ENCODE peak calls at places on chromosome 12, in six cellular contexts. G is endothelial cell of umbilical vein, S is sigmoid colon, B is H7, J is H1, O is cardiac fibroblast. I is an unnamed sample.

GRCh38 chr12:27332407-27333310 is at the start of gene BMAL2:
- DNase-seq in O (peak), S (no peak), G (peak), J (peak), B (peak), I (no peak)

GRCh38 chr12:76872415-76872814 is 6.4 kb downstream of the CSRP2 start:
- DNase-seq in B (peak), J (no peak), G (no peak), O (no peak), S (no peak), I (no peak)

GRCh38 chr12:93802698-93803097 is 125.5 kb downstream of the CRADD start:
- DNase-seq in O (peak), J (no peak), S (no peak), G (no peak), B (no peak), I (no peak)

GRCh38 chr12:52235001-52235760 is 2.1 kb downstream of the KRT7 start:
- DNase-seq in O (peak), J (no peak), G (no peak), B (peak), S (peak), I (no peak)

GRCh38 chr12:24307716-24308335 is 358.4 kb upstream of the SOX5 start:
- DNase-seq in J (no peak), O (no peak), B (no peak), S (no peak), G (no peak), I (no peak)

GRCh38 chr12:54958048-54958658 is 26.4 kb downstream of the TESPA1 start:
- DNase-seq in G (peak), S (no peak), O (peak), B (peak), J (no peak), I (peak)

GRCh38 chr12:88401153-88401552 is 179.1 kb downstream of the KITLG start:
- DNase-seq in O (peak), B (no peak), G (peak), S (no peak), J (no peak), I (no peak)

GRCh38 chr12:116717466-116718457 is 20.1 kb downstream of the SPRING1 start:
- DNase-seq in B (no peak), S (peak), J (no peak), G (no peak), O (peak), I (no peak)

GRCh38 chr12:25806271-25806670 is 152.2 kb upstream of the RASSF8 start:
- DNase-seq in S (no peak), B (no peak), J (no peak), G (no peak), O (peak), I (peak)

GRCh38 chr12:93972411-93973208 is 175.8 kb upstream of the PLXNC1 start:
- DNase-seq in S (no peak), O (peak), B (no peak), G (no peak), J (no peak), I (peak)

GRCh38 chr12:107349008-107349747 is 255.8 kb upstream of the CRY1 start:
- DNase-seq in O (peak), S (no peak), J (no peak), B (no peak), G (peak), I (peak)

GRCh38 chr12:17097674-17098073 is 491.7 kb upstream of the LMO3 start:
- DNase-seq in B (no peak), O (no peak), S (no peak), G (peak), J (no peak), I (no peak)

GRCh38 chr12:40224439-40225291 is at the start of gene LRRK2:
- DNase-seq in G (peak), B (peak), O (peak), S (peak), J (peak), I (peak)

GRCh38 chr12:40227447-40227846 is 2.6 kb downstream of the LRRK2 start:
- DNase-seq in O (no peak), J (no peak), B (no peak), G (no peak), S (no peak), I (no peak)

GRCh38 chr12:40225984-40226602 is 1.3 kb downstream of the LRRK2 start:
- DNase-seq in O (no peak), G (no peak), B (no peak), J (no peak), S (no peak), I (no peak)

GRCh38 chr12:40225337-40225983 is 663 bp downstream of the LRRK2 start:
- DNase-seq in O (no peak), S (no peak), J (no peak), B (no peak), G (no peak), I (no peak)

DNA sequence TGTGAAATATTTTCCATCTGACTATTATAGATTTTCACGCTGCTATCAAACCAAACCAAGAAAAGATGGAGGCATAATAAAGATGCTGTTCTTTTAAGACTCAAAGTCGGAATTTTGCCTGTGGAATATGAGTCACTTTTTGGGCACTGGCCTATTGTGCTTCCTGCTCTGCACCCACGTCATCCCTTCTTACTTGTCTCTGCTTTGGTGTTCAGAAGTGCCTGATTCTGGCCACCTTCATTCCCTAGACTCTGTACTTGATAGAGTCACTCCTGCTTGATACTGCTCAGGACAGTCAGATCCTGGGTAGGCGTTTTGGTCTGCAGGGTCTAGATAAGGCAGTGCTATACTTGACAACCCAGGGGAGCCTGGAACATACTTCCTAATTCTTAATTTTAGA is 1.9 kb downstream of the LRRK2 start:
- DNase-seq in G (peak), O (peak), S (peak), B (no peak), J (no peak), I (peak)
- H3K4me3 ChIP-seq in G (no peak), O (no peak), S (peak), B (no peak), J (no peak), I (no peak)

GRCh38 chr12:49962861-49963765 is 1.4 kb downstream of the AQP5 start:
- DNase-seq in J (no peak), G (peak), O (no peak), S (no peak), B (peak), I (no peak)

GRCh38 chr12:49961993-49962764 is 507 bp downstream of the AQP5 start:
- DNase-seq in O (no peak), B (peak), G (no peak), S (no peak), J (peak), I (no peak)

GRCh38 chr12:49960474-49961110 is 1.1 kb upstream of the AQP5 start:
- DNase-seq in O (no peak), S (no peak), J (no peak), G (no peak), B (peak), I (no peak)

GRCh38 chr12:49959570-49960473 is 1.9 kb upstream of the AQP5 start:
- DNase-seq in G (peak), S (no peak), B (peak), O (peak), J (no peak), I (peak)

DNA sequence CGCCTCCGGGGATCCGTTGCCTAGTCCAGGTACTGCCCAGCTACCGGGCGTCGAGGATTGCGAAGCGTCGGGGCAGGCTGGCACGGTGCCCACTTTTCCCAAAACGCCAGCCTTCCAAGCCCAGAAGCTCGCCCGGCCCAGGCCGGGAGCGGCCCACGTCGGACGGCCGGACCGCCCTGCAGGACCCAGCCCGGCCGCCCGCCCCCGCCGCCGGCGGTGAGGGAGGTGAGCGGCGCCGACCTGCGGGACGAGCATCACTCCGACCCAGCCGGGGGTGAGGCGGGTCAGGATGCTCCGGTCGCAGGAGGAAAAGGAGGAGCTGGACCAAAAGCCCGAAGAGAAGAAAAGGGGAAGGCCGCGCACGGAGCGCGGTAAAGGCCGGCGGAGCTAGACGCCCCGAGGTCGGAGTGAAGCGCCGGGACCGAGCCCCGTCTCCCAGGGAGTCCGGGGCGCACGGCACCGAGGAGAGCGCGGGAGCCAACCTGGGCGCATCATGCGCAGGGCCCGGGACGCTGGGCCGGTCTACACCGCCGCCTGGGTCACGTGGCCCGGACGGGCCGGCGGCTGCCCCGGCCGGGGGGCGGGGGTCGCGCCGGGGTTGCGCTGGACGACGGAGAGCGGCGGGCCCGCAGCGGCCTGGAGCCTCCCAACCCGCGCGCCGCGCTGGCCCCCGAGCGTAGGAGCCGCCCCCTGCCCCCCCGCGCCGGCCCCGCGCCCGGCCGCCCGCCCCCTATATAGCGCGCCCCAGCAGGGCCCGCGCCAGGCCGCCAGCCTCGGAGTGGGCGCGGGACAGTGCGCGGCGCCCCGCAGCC is at the start of gene AQP5:
- DNase-seq in O (no peak), G (no peak), B (peak), S (no peak), J (peak), I (no peak)
- H3K4me3 ChIP-seq in O (no peak), G (no peak), B (peak), S (peak), J (peak), I (peak)

GRCh38 chr12:2832550-2833127 is 2.2 kb downstream of the NRIP2 start:
- DNase-seq in B (no peak), O (no peak), G (no peak), S (no peak), J (no peak), I (no peak)
- H3K4me3 ChIP-seq in B (no peak), O (no peak), G (no peak), S (no peak), J (no peak), I (no peak)

GRCh38 chr12:14249368-14249767 is 116.1 kb upstream of the ATF7IP start:
- DNase-seq in B (no peak), O (no peak), S (no peak), G (no peak), J (no peak), I (no peak)

GRCh38 chr12:14243941-14244340 is 121.5 kb upstream of the ATF7IP start:
- DNase-seq in S (no peak), J (no peak), G (no peak), B (no peak), O (no peak), I (no peak)

GRCh38 chr12:14247166-14247565 is 118.3 kb upstream of the ATF7IP start:
- DNase-seq in G (no peak), O (no peak), S (no peak), J (no peak), B (no peak), I (no peak)

GRCh38 chr12:14240873-14241220 is 124.6 kb upstream of the ATF7IP start:
- DNase-seq in J (no peak), G (no peak), B (no peak), O (no peak), S (no peak), I (no peak)

GRCh38 chr12:14244876-14245669 is 120.4 kb upstream of the ATF7IP start:
- DNase-seq in G (peak), J (no peak), O (no peak), B (no peak), S (no peak), I (no peak)
- H3K4me3 ChIP-seq in G (no peak), J (no peak), O (no peak), B (no peak), S (no peak), I (no peak)

GRCh38 chr12:66217342-66217929 is 28.4 kb downstream of the IRAK3 start:
- DNase-seq in B (no peak), J (no peak), O (peak), G (peak), S (no peak), I (no peak)
- H3K4me3 ChIP-seq in B (no peak), J (no peak), O (no peak), G (no peak), S (no peak), I (no peak)

DNA sequence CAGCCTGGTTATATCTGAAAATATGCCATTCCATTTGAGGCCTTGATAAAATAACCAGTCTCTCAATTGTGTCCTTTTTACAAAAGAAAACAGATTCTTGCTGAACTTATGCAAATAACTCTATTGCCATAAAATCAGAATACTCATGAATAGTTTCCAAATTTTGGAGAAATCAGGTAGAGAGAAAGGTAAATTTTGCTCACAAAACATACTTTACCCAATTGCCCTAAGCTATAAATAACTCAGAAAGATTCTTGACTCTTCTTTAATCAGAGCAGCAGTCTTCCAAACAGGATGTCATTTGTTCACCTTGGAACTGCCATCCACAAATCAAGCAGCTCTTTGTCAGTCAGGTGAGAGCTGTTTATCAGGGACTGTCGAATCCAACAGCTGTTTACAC is 12.6 kb downstream of the ZNF26 start:
- DNase-seq in B (no peak), J (no peak), S (no peak), O (no peak), G (no peak), I (no peak)
- H3K4me3 ChIP-seq in B (no peak), J (no peak), S (no peak), O (no peak), G (no peak), I (no peak)

GRCh38 chr12:30151831-30152230 is 368.1 kb upstream of the TMTC1 start:
- DNase-seq in J (no peak), O (no peak), G (no peak), S (no peak), B (no peak), I (no peak)
- H3K4me3 ChIP-seq in J (no peak), O (no peak), G (no peak), S (no peak), B (no peak), I (no peak)

DNA sequence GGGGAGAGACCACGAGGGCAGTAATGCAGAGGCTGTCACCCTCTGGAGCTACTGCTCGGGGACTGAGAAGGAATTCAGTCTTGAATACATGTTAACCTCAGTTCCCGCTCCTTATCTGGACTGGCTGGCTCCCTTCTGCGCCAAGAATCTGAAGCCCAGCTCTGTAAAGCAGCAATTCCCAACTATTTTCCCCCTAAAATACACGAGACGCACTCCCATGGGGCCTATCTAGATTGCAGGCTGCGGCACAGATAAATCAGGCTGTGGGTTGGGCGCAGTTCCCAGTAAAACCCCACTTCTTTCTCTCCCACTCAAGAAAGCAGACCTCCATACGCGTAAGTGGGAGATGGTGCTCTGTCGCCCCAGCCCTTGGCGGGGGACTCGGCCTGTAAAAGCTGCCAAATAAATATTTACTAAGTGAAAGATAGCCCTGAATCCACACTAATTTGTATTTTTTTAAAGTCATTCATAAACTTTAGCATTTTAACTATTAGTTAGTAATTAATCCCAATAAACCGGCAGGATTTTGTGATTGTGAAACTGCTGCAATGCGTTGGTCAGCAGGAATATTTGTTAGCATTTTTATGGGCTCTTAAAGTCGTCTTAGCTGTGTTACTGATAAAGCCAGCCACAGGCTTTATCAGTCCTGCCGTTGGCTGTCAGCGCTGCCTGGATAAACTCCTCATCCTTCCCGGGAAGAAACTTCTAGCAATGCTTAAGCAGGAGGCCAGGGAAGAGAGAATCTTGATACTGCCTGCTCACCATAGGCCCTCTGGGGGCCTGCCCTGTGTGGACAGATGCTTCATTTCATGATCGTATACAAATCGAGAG is 17.8 kb downstream of the FBXL14 start:
- DNase-seq in G (no peak), B (no peak), J (no peak), O (peak), S (peak), I (peak)
- H3K4me3 ChIP-seq in G (no peak), B (no peak), J (no peak), O (peak), S (peak), I (peak)

DNA sequence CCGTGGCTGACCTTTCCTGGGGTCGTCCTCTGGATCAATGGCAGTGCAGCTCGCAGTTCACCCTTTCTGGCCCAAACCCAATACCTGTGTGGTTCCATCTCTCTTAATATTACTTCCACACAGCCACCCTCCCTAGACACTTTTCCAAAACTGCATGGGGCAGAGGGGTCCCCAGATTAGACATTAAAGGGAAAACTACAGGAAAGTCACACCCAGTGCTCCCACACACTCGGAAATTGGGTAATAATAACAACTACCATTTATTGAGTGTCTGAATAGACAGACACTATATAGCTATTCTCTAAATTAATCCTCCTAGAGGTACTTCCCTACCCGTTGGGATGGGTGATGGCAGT is 628 bp upstream of the PXN start:
- DNase-seq in S (no peak), J (no peak), B (no peak), G (no peak), O (no peak), I (no peak)
- H3K4me3 ChIP-seq in S (no peak), J (no peak), B (no peak), G (no peak), O (no peak), I (no peak)

DNA sequence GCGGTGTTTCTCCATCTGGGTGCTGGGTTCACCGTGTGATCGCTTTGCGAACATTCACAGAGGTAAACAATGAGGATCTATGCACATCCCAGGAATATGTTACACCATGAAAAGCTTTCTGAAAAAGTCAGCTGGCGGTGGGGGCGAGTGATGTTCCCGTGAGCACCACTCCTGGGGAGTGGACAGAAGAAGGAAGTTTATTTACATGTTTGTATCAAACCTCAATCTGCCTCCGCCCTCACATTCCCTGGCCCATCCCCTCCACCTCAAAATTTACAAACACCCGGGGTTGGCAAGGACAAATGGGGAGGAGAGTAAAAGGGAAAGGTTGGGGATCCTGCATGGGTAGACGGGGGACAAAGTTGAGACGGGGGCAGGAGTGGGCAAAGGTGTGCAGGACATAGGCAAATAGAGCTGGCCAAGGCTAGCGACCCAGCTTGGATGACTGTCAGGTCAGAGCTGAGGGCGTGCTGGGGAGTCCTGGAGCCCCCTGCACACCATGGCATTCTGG is 6.9 kb downstream of the TNFRSF1A start:
- DNase-seq in G (no peak), O (peak), B (no peak), S (no peak), J (no peak), I (no peak)
- H3K4me3 ChIP-seq in G (no peak), O (peak), B (no peak), S (peak), J (no peak), I (peak)

I was measured in skeletal muscle cell.